ENCODE peak calls at places on chromosome 12, in ten cellular contexts. K is K562, M is A549, W is endothelial cell of umbilical vein, S is SK-N-SH, X is HCT116, Y is GM12878, L is HepG2, I is NB4, G is H1. D is an unnamed sample.

GRCh38 chr12:123847019-123847418 is 84.9 kb downstream of the DNAH10 start:
- DNase-seq in Y (no peak), L (no peak), G (no peak), X (no peak), S (no peak), W (no peak), M (no peak), K (no peak), I (no peak), D (no peak)

GRCh38 chr12:123223241-123223668 is 9.7 kb downstream of the MPHOSPH9 start:
- DNase-seq in K (no peak), G (no peak), S (no peak), Y (no peak), L (no peak), I (no peak), M (no peak), W (no peak), X (no peak), D (no peak)

GRCh38 chr12:27821259-27821973 is 41.4 kb upstream of the MANSC4 start:
- DNase-seq in Y (peak; percentile 48), W (peak; percentile 89), K (peak; percentile 65), G (peak; percentile 17), S (peak; percentile 51), L (peak; percentile 67), X (peak; percentile 77), M (peak; percentile 79), I (peak; percentile 89), D (peak; percentile 44)

GRCh38 chr12:9736931-9737705 is 4.2 kb upstream of the CLECL1 start:
- DNase-seq in X (no peak), L (no peak), W (peak; percentile 45), I (peak; percentile 86), M (no peak), G (no peak), K (no peak), S (no peak), Y (no peak), D (no peak)

GRCh38 chr12:49046129-49046895 is 14.3 kb downstream of the KMT2D start:
- DNase-seq in I (no peak), L (no peak), Y (no peak), K (no peak), M (no peak), X (no peak), S (no peak), W (no peak), G (no peak), D (no peak)

GRCh38 chr12:46480724-46481123 is 108.2 kb upstream of the SLC38A2 start:
- DNase-seq in W (peak; percentile 75), G (no peak), S (no peak), I (no peak), Y (no peak), M (no peak), K (no peak), X (no peak), L (no peak), D (no peak)

GRCh38 chr12:131617596-131618302 is 93.1 kb upstream of the SFSWAP start:
- DNase-seq in W (no peak), M (no peak), L (no peak), S (no peak), X (no peak), I (peak; percentile 37), Y (no peak), K (no peak), G (no peak), D (no peak)

GRCh38 chr12:76006028-76006916 is 25.3 kb downstream of the PHLDA1 start:
- DNase-seq in L (no peak), G (no peak), X (no peak), S (no peak), Y (no peak), W (no peak), K (no peak), M (no peak), I (no peak), D (no peak)

GRCh38 chr12:93200291-93200917 is 177.3 kb upstream of the NUDT4 start:
- DNase-seq in K (no peak), X (no peak), L (no peak), S (no peak), M (no peak), G (no peak), Y (peak; percentile 32), I (no peak), W (no peak), D (no peak)

GRCh38 chr12:93197067-93197593 is 180.6 kb upstream of the NUDT4 start:
- DNase-seq in I (no peak), S (no peak), G (no peak), Y (no peak), W (no peak), L (no peak), M (no peak), K (no peak), X (no peak), D (no peak)

GRCh38 chr12:93195511-93195910 is 182.2 kb upstream of the NUDT4 start:
- DNase-seq in X (no peak), L (no peak), M (no peak), W (no peak), G (no peak), K (no peak), I (no peak), Y (no peak), S (no peak), D (no peak)

GRCh38 chr12:93199831-93200236 is 177.9 kb upstream of the NUDT4 start:
- DNase-seq in K (no peak), X (no peak), G (no peak), L (no peak), I (no peak), M (no peak), Y (no peak), W (no peak), S (no peak), D (no peak)

DNA sequence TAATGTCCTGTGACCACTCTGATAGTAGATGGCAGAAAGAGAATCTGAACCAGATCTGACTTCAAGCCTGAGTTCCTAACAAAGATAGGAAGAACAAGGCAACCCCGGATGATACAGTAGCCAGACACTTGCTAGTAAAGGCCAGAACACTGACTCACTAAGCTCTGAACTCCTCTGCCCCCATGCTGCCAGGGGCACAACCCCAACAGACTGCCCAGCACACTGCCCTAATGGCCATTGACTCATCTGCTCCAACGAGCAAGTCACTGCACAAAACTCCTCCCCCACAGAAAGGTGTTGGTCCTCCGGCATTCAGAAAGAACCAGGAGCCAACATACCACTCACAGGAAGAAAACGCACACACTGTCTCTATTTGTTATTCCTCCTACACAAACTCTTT is 179.6 kb upstream of the NUDT4 start:
- DNase-seq in L (peak; percentile 39), K (no peak), X (peak; percentile 60), M (peak; percentile 19), I (no peak), W (peak; percentile 22), S (no peak), G (no peak), Y (no peak), D (no peak)
- TF ChIP-seq MAX in L (no peak), K (no peak), X (peak; percentile 30), M (no peak), I (no peak), W (no peak), S (peak; percentile 25), G (no peak), Y (no peak), D (no peak)

GRCh38 chr12:52249511-52250047 is 16.5 kb downstream of the KRT7 start:
- DNase-seq in Y (no peak), W (no peak), G (no peak), X (no peak), L (no peak), K (no peak), M (no peak), S (no peak), I (no peak), D (no peak)

GRCh38 chr12:52253391-52254179 is 20.5 kb downstream of the KRT7 start:
- DNase-seq in K (no peak), G (no peak), L (no peak), Y (no peak), W (no peak), I (no peak), S (no peak), X (no peak), M (no peak), D (no peak)

GRCh38 chr12:52252728-52253328 is 19.8 kb downstream of the KRT7 start:
- DNase-seq in W (no peak), S (no peak), G (no peak), X (no peak), M (peak; percentile 43), K (no peak), I (no peak), L (no peak), Y (no peak), D (no peak)

GRCh38 chr12:52250048-52250990 is 17.3 kb downstream of the KRT7 start:
- DNase-seq in X (no peak), G (no peak), M (no peak), S (no peak), W (no peak), L (no peak), K (no peak), I (no peak), Y (no peak), D (peak; percentile 74)

GRCh38 chr12:52251367-52252055 is 18.5 kb downstream of the KRT7 start:
- DNase-seq in M (no peak), I (no peak), Y (no peak), L (no peak), K (no peak), S (no peak), X (no peak), G (no peak), W (no peak), D (no peak)
- TF ChIP-seq MAX in M (peak; percentile 31), I (no peak), Y (no peak), L (no peak), K (no peak), S (no peak), X (no peak), G (no peak), W (no peak), D (no peak)

DNA sequence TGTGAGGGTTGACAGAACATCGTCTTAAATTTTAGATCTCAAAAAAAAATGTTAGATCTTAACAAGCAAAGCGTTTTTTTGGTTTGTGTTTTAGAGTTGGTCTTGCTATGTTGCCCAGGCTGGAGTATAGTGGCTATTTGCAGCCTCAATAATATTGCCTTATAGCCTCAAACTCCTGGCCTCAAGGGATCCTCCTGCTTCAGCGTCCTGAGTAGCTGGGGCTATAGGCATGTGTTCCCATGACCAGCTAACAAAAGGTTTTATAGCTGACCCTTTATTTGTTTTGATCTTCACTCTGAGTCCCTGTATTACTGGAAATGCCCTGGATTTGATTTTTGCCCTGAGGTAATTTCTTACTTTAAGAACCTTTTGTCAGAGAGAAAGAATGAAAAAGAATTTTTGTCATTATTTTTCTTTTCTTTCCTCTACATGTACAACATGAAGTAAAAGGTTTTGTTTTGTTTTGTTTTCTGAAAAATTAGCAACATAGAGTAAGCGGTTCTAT is 5.2 kb downstream of the INHBC start:
- DNase-seq in S (no peak), M (no peak), X (no peak), L (no peak), I (no peak), K (no peak), G (no peak), W (no peak), Y (no peak), D (no peak)
- TF ChIP-seq MAX in S (no peak), M (no peak), X (no peak), L (no peak), I (no peak), K (no peak), G (no peak), W (no peak), Y (no peak), D (no peak)

DNA sequence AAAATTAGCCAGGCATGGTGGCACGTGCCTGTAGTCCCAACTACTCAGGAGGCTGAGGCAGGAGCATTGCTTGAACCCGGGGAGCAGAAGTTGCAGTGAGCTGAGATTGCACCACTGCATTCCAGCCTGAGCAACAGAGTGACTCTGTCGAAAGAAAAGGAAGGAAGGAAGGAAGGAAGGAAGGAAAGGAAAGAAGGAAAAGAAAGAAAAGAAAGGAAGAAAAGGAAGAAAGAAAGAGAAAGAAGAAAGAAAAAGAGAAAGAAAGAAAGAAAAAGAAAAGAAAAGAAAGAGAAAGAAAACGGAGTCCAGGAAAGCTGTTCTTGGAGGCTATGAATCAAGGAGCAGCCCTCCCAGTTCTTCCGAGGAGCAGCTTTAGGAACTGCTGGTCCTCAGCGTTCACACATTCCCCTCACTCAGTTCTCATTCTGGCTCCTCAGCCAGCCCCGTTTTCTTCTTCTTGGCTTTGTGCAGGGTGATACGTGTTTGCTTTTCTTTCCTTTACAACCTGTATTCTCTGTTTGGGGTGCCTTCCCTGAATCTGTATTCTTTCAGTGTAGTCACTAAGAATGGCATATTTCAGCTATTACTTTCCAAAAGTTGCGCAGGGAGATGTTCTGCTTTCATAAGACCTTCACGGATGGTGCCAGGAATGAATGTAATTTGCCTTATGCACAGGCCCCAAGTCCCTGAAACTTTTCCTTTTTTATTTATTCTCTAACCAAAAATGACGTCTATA is 12.2 kb downstream of the FBXL14 start:
- DNase-seq in M (no peak), L (no peak), W (no peak), K (no peak), X (no peak), G (no peak), I (no peak), Y (no peak), S (no peak), D (no peak)
- TF ChIP-seq MAX in M (no peak), L (no peak), W (no peak), K (no peak), X (no peak), G (no peak), I (no peak), Y (no peak), S (no peak), D (no peak)

D was measured in WTC11.